ENCODE peak calls at places on chromosomes 5 and 9, in five cellular contexts. X, W, U, O and Z are unnamed samples.

GRCh38 chr5:101942321-101942882 is 353.7 kb downstream of the SLCO4C1 start:
- DNase-seq in X (peak), W (no peak), U (no peak), O (peak), Z (peak)

GRCh38 chr5:58022055-58022454 is 437.8 kb downstream of the PLK2 start:
- DNase-seq in X (no peak), W (no peak), U (peak), O (no peak), Z (no peak)

GRCh38 chr5:174187001-174187400 is 141.5 kb downstream of the NSG2 start:
- DNase-seq in X (no peak), W (no peak), U (no peak), O (no peak), Z (no peak)

GRCh38 chr9:78866228-78867132 is 569.6 kb downstream of the PSAT1 start:
- DNase-seq in X (no peak), W (no peak), U (peak), O (no peak), Z (no peak)

GRCh38 chr9:124659099-124659659 is 111.9 kb downstream of the NR6A1 start:
- DNase-seq in X (peak), W (peak), U (peak), O (peak), Z (peak)

GRCh38 chr9:31347082-31347617 is 1037.3 kb upstream of the ACO1 start:
- DNase-seq in X (no peak), W (peak), U (no peak), O (peak), Z (peak)

GRCh38 chr5:105508519-105508918 is 1945.9 kb upstream of the NUDT12 start:
- DNase-seq in X (no peak), W (no peak), U (no peak), O (no peak), Z (no peak)

GRCh38 chr9:6997330-6997729 is 239.6 kb downstream of the KDM4C start:
- DNase-seq in X (no peak), W (no peak), U (peak), O (no peak), Z (no peak)

GRCh38 chr9:14361074-14361473 is 47.1 kb upstream of the NFIB start:
- DNase-seq in X (no peak), W (no peak), U (no peak), O (no peak), Z (no peak)

GRCh38 chr9:22005083-22005699 is 3.9 kb downstream of the CDKN2B start:
- DNase-seq in X (peak), W (no peak), U (no peak), O (no peak), Z (peak)

GRCh38 chr9:135506327-135507103 is 6.0 kb downstream of the MRPS2 start:
- DNase-seq in X (peak), W (no peak), U (no peak), O (no peak), Z (no peak)

GRCh38 chr9:116958886-116959285 is 271.8 kb downstream of the TRIM32 start:
- DNase-seq in X (no peak), W (no peak), U (no peak), O (no peak), Z (no peak)

GRCh38 chr9:68751556-68751955 is 46.5 kb downstream of the PIP5K1B start:
- DNase-seq in X (no peak), W (no peak), U (peak), O (no peak), Z (no peak)

GRCh38 chr5:73280821-73281746 is 108.1 kb downstream of the TMEM174 start:
- DNase-seq in X (no peak), W (no peak), U (peak), O (no peak), Z (no peak)

GRCh38 chr5:58922392-58923171 is 339.7 kb downstream of the RAB3C start:
- DNase-seq in X (no peak), W (no peak), U (peak), O (no peak), Z (no peak)

GRCh38 chr9:23379842-23380241 is 446.2 kb downstream of the ELAVL2 start:
- DNase-seq in X (no peak), W (no peak), U (no peak), O (no peak), Z (no peak)

DNA sequence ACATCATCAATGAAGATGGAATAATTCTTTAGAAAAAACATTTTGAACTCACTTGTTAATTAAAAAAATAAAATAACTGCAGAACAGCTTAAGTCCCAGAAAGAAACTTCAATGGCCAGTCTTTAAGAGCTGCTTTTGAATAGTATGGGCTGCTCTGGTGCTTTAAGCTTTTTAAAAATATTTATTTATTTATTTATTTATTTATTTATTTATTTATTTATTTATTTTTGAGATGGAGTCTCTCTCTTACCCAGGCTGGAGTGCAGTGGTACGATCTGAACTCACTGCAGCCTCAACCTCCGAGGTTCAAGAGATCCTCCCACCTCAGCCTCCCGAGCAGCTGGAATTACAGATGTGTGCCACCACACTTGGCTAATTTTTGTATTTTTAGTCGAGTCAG is 516.3 kb upstream of the DAP start:
- DNase-seq in X (no peak), W (no peak), U (no peak), O (no peak), Z (no peak)
- TF ChIP-seq CTCF in X (no peak), W (no peak), U (no peak), O (no peak), Z (no peak)

GRCh38 chr5:78362220-78362619 is 1.8 kb downstream of the SCAMP1 start:
- DNase-seq in X (no peak), W (no peak), U (no peak), O (no peak), Z (no peak)
- H3K4me3 ChIP-seq in X (peak), W (no peak), U (no peak), O (peak), Z (peak)

DNA sequence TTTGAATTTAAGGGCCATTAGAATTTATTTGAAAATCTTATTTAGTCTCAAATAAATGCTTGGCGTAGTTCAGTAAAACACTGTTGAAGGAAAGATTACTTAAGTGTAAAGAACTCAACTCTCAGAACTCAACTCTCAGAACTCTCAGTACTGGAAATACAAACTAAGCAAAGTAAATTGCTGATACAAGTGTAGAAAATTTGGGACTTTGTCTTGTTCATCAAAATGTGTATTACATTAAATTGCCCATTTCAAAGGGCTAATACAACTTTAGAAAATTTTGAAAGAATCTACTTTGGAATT is 99.4 kb downstream of the CSNK1G3 start:
- DNase-seq in X (no peak), W (no peak), U (no peak), O (no peak), Z (no peak)
- TF ChIP-seq CTCF in X (no peak), W (peak), U (no peak), O (no peak), Z (no peak)

DNA sequence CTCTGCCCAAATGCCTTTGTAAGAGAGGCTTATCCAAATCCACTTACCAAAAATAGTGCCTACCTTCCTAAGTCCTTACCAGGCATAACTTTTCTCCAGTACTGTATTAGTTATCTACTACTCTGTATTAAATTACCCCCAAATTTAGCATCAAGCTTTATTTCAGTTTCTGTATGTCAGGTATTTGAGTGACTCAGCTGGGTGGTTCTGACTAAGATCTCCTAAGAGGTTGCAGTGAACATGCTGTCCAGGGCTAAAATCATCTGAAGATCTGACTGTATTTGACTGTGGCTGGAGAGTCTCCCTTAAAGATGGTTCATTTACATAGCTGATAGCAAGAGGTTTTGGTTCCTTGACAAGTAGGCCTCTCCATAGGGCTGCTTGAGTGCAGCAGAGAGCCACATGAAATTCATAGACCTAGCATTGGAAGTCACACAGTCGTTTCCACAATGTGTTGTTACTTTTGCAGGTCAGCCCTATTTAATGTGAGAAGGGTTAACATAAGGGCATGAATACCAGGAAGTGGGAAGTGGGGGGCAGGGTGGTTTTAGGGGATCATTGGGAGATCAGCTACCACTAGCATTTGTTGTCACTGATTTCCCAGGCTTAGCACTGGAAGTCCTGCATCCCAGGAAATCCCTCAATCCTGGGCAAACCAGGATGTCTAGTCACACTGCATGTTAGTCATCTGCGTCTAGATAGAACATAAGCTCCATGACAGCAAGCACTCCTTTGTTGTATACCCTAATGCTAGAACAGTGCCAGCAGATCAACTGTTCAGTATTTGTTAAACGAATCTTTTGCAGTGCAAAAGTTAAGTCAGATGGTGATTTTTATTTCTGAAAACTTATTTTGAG is 2.0 kb upstream of the ZNF622 start:
- DNase-seq in X (no peak), W (no peak), U (peak), O (peak), Z (peak)
- H3K4me3 ChIP-seq in X (peak), W (no peak), U (no peak), O (no peak), Z (peak)

GRCh38 chr5:133682496-133682895 is 70.2 kb upstream of the FSTL4 start:
- DNase-seq in X (no peak), W (peak), U (no peak), O (no peak), Z (no peak)
- TF ChIP-seq CTCF in X (no peak), W (no peak), U (no peak), O (no peak), Z (no peak)